ENCODE peak calls at places on chromosomes 12 and 14, in nine cellular contexts. A is A549, W is transverse colon, D is stomach, Y is GM12878, J is HepG2, X is H1, P is ovary, G is K562. E is an unnamed sample.

GRCh38 chr12:2083561-2083960 is 30.8 kb downstream of the CACNA1C start:
- DNase-seq in A (no peak), W (no peak), D (no peak), Y (no peak), J (no peak), X (no peak), P (no peak), G (no peak), E (no peak)

GRCh38 chr12:38151991-38152700 is 164.4 kb upstream of the ALG10B start:
- DNase-seq in A (no peak), W (no peak), D (no peak), Y (no peak), J (no peak), X (no peak), P (peak), G (no peak), E (no peak)

GRCh38 chr14:53011053-53011462 is 60.2 kb upstream of the FERMT2 start:
- DNase-seq in A (peak), W (peak), D (peak), Y (no peak), J (peak), X (peak), P (peak), G (no peak), E (peak)

GRCh38 chr14:81315344-81315743 is 84.8 kb downstream of the STON2 start:
- DNase-seq in A (no peak), W (no peak), D (no peak), Y (no peak), J (no peak), X (peak), P (no peak), G (no peak), E (no peak)

GRCh38 chr12:116726749-116727148 is 11.1 kb downstream of the SPRING1 start:
- DNase-seq in A (no peak), W (no peak), D (no peak), Y (no peak), J (no peak), X (no peak), P (no peak), G (no peak), E (no peak)

GRCh38 chr14:60092516-60092915 is 793 bp downstream of the PCNX4 start:
- DNase-seq in A (peak), W (peak), D (no peak), Y (no peak), J (peak), X (no peak), P (no peak), G (peak), E (no peak)

GRCh38 chr12:18634382-18634781 is 103.4 kb downstream of the PLCZ1 start:
- DNase-seq in A (no peak), W (no peak), D (no peak), Y (no peak), J (no peak), X (no peak), P (no peak), G (no peak), E (no peak)

GRCh38 chr12:71999795-72000194 is 61.1 kb downstream of the TPH2 start:
- DNase-seq in A (no peak), W (no peak), D (no peak), Y (no peak), J (no peak), X (no peak), P (no peak), G (no peak), E (no peak)

GRCh38 chr12:591167-591570 is 72.1 kb downstream of the NINJ2 start:
- DNase-seq in A (no peak), W (no peak), D (no peak), Y (no peak), J (no peak), X (no peak), P (no peak), G (peak), E (no peak)

GRCh38 chr14:33900706-33901105 is 50.2 kb downstream of the EGLN3 start:
- DNase-seq in A (no peak), W (no peak), D (no peak), Y (no peak), J (no peak), X (no peak), P (no peak), G (no peak), E (no peak)

DNA sequence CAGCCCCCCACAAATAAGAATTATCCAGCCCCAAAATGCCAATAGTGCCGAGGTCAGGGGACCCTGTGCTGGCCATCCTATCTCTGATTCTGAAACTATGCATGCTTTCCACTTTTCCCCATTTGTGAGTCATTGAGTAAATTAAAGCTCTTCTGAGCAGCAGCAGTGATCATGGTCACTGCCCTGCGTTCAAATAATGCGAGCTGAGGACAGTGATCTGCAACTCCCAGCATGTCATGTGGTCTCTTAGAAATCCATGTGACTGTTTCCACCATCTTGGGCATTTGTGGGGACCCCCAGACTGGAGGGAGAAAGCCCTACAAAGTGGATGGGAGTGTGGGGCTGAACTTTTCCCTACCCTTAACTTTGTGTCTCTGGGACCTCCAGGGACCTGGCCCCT is 53.8 kb downstream of the C14orf132 start:
- DNase-seq in A (no peak), W (no peak), D (no peak), Y (no peak), J (no peak), X (no peak), P (no peak), G (no peak), E (peak)
- TF ChIP-seq EP300 in A (no peak), W (no peak), D (no peak), Y (no peak), J (no peak), X (no peak), P (no peak), G (no peak), E (no peak)

DNA sequence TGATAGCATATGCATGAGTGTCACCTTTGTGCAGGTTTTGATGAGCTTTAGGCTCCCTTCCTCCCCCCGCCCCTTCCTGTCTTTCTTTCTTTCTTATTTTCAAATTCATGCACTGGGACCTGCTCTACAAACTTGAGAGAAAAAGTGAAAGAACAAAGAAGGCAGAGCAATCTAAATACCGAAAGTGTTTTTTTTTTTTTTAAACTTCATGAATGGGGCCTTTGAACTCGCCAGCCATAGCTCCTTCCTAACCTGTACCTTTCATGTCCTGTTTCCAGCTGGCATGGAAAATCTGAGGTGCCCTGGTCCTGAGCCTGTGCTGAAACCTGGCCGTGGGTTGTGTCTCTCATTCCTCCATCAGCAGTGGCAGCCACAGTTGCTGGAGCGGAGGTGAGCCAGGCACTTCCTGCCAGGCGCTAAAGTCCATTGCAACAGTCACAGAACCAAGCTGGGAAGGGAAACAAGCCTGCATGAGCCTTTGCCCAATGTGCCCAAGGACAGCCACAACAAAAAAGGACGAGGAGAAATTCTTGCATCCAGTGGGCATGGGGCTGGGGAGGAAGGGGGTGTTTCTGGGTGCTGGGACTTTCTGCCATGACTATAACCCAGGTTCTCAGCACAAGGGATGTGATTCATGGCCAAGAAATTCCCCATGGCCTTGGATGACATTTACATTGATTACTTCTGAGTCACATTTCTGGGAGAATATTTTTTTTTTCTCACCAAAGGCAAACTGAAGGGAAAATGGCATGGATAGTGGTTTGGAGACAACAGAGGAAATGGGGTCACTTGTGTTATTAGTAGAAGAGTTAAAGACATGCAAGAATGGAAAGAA is 102.7 kb downstream of the TMEM30B start:
- DNase-seq in A (peak), W (no peak), D (no peak), Y (no peak), J (peak), X (no peak), P (no peak), G (no peak), E (no peak)
- H3K4me3 ChIP-seq in A (no peak), W (no peak), D (no peak), Y (no peak), J (peak), X (no peak), P (no peak), G (no peak), E (no peak)

DNA sequence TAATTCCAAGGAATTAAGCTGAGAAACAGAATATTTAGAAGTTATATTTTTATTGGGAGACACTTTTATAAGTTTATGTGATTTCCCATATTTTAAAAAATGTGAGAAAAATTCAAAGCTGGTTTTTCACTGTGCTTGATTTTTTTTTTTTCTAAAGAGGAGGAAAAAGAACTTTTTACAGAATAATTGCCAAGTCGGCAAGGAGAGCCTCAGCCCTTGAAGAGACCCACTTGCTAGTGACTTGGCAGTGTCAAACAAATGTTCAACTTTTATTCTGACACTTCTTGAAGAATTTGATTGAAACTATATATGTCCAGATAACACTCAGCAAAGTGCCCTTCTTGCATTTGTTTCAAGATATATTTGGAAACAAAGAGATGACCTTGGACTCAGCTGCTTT is 52.3 kb upstream of the ATP2A2 start:
- DNase-seq in A (no peak), W (no peak), D (no peak), Y (no peak), J (no peak), X (no peak), P (no peak), G (no peak), E (no peak)
- TF ChIP-seq EP300 in A (no peak), W (no peak), D (no peak), Y (no peak), J (no peak), X (no peak), P (no peak), G (no peak), E (no peak)

GRCh38 chr14:85531594-85532391 is 1.8 kb downstream of the FLRT2 start:
- DNase-seq in A (peak), W (no peak), D (peak), Y (no peak), J (no peak), X (no peak), P (peak), G (no peak), E (peak)
- H3K4me3 ChIP-seq in A (peak), W (no peak), D (peak), Y (no peak), J (no peak), X (peak), P (peak), G (no peak), E (peak)

GRCh38 chr14:32226051-32226450 is 23.0 kb upstream of the RNU6-8 start:
- DNase-seq in A (no peak), W (no peak), D (no peak), Y (no peak), J (no peak), X (no peak), P (no peak), G (no peak), E (no peak)

GRCh38 chr14:32230181-32230580 is 27.1 kb upstream of the RNU6-8 start:
- DNase-seq in A (peak), W (no peak), D (no peak), Y (no peak), J (no peak), X (no peak), P (no peak), G (no peak), E (no peak)

GRCh38 chr14:32225378-32225920 is 22.4 kb upstream of the RNU6-8 start:
- DNase-seq in A (no peak), W (no peak), D (no peak), Y (no peak), J (no peak), X (no peak), P (no peak), G (no peak), E (no peak)

GRCh38 chr14:32230695-32231280 is 27.7 kb upstream of the RNU6-8 start:
- DNase-seq in A (peak), W (no peak), D (no peak), Y (no peak), J (no peak), X (no peak), P (no peak), G (no peak), E (no peak)

DNA sequence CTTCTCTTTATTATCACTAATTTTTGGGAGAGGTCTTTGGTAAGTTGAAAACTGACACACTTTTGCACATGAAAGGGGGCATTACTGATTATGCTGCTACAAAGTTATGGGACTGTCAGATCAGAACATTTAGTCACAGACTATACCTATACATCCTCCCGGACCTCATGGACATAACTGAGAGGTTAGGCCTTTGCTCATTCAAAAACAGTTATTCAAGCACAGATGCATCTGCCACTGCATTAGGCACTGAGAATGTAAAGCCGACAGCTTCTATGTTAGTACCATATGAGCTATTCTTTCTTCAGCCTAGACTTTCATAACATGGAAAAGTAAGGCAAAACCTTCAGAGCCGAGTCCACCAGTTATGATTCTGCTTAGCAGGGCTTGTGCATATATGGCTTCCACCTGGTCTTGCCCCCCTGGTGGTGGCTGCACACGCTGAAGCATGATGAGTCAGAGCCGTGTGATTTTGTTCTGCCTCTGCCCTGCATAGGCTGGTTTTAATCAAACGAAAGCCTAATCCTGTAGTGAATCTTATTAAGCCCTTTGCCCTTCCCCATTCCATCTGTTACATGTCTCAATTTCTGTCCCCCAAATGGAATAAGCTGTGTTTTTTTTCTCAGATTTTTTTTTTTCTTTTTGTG is 21.8 kb upstream of the RNU6-8 start:
- DNase-seq in A (peak), W (no peak), D (no peak), Y (no peak), J (peak), X (no peak), P (no peak), G (peak), E (peak)
- TF ChIP-seq EP300 in A (no peak), W (no peak), D (no peak), Y (no peak), J (no peak), X (no peak), P (no peak), G (no peak), E (no peak)

DNA sequence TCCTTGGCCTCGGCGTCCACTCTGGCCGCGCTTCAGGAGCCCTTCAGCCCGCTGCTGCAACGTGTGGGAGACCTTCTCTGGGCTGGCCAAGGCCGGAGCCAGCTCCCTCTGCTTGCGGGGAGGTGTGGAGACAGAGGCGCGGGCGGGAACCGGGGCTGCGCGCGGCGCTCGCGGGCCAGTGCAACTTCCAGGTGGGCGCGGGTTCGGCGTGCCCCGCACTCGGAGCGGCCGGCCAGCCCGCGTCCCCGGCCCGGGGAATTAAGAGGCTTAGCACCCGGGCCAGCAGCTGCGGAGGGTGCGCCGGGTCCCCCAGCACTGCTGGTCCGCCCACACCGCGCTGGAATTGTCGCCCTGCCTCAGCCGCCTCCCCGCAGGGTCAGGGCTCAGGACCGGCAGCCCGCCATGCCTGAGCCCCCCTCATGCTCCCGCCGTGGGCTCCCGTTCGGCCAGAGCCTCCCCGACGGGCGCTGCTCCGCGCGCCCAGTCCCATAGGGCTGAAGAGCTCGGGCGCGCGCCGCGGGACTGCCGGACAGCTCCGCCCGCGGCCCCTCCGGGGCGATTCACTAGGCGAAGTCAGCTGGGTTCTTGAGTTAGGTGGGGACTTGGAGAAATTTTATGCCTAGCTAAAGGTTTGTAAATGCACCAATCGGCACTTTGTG is 673.9 kb downstream of the SLC16A7 start:
- DNase-seq in A (no peak), W (no peak), D (no peak), Y (no peak), J (no peak), X (no peak), P (no peak), G (no peak), E (no peak)
- H3K4me3 ChIP-seq in A (no peak), W (no peak), D (no peak), Y (no peak), J (no peak), X (no peak), P (no peak), G (no peak), E (no peak)

GRCh38 chr14:20857207-20857606 is 34.0 kb upstream of the RNASE3 start:
- DNase-seq in A (no peak), W (no peak), D (no peak), Y (no peak), J (no peak), X (no peak), P (no peak), G (no peak), E (no peak)

GRCh38 chr14:20855652-20856291 is 35.4 kb upstream of the RNASE3 start:
- DNase-seq in A (peak), W (peak), D (peak), Y (peak), J (peak), X (peak), P (no peak), G (peak), E (no peak)

GRCh38 chr14:20857630-20858261 is 33.4 kb upstream of the RNASE3 start:
- DNase-seq in A (peak), W (peak), D (peak), Y (no peak), J (peak), X (no peak), P (peak), G (peak), E (peak)
- TF ChIP-seq EP300 in A (no peak), W (no peak), D (no peak), Y (no peak), J (no peak), X (no peak), P (no peak), G (no peak), E (no peak)

DNA sequence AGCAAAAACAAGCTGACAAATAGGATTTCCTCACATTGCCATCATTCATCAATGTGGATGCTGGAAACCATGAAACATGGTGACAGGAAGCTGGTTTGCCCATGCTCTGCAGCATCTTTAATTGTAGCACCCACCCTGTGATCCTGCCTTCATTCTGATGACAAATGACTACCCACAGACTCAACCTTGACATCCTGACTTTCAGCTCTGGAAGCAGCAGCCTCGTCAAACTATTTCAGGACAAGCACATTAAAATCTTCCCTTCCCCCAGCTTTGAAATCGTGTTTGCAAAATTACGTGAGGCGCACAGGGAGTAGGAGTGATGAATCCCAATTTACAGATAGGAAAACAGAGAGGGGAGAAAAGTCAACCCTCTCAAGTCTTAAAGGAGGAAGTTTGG is 285.5 kb downstream of the GLT1D1 start:
- DNase-seq in A (no peak), W (no peak), D (no peak), Y (no peak), J (no peak), X (no peak), P (no peak), G (no peak), E (no peak)
- H3K4me3 ChIP-seq in A (no peak), W (no peak), D (no peak), Y (no peak), J (no peak), X (no peak), P (no peak), G (no peak), E (no peak)

DNA sequence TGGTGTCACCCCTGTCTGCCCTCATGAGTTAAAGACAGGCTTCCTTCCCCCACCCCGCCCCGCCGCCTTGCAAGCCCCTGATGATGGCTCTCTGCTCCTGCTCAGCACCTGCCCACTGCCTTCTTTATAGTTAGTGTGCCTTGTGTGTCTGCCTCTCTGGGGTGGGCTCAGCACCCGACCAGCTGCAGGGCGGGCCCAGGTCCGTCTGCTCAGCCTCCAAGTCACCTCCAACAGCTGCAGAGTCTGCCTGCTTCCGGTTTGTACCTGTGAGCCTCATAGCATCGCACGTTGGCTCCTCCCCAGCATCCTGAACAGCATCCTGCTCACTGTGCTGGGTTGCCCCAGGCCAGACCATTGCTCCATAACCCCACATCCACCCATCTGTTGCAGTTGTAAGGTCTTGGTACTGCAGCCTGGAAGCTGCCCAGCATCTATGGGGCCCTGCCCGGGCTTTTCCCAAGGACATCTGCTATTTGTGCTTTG is 3.5 kb downstream of the TGFB3 start:
- DNase-seq in A (no peak), W (peak), D (peak), Y (no peak), J (no peak), X (no peak), P (no peak), G (no peak), E (no peak)
- TF ChIP-seq EP300 in A (no peak), W (no peak), D (no peak), Y (no peak), J (no peak), X (no peak), P (no peak), G (no peak), E (no peak)